ENCODE peak calls at places on chromosome 22, in six cellular contexts. Y, F, G, L, N and X are unnamed samples.

GRCh38 chr22:37855462-37855861 is 6.2 kb downstream of the EIF3L start:
- DNase-seq in Y (no peak), G (no peak), L (no peak), N (no peak), F (no peak), X (no peak)

GRCh38 chr22:29344137-29344536 is 28.6 kb upstream of the RASL10A start:
- DNase-seq in G (no peak), L (peak; percentile 78), Y (peak; percentile 90), F (peak; percentile 59), N (no peak), X (no peak)

GRCh38 chr22:26922804-26923203 is 265.4 kb downstream of the MIAT start:
- DNase-seq in N (peak; percentile 75), G (no peak), F (no peak), L (no peak), Y (no peak), X (no peak)

GRCh38 chr22:29004647-29005371 is 56.8 kb downstream of the C22orf31 start:
- DNase-seq in F (no peak), Y (no peak), L (peak; percentile 43), G (no peak), N (peak; percentile 80), X (peak; percentile 79)

GRCh38 chr22:29587938-29588699 is 7.2 kb upstream of the NIPSNAP1 start:
- DNase-seq in Y (peak; percentile 74), N (no peak), F (no peak), L (no peak), G (no peak), X (no peak)

GRCh38 chr22:32897400-32897799 is 95.9 kb downstream of the TIMP3 start:
- DNase-seq in F (no peak), L (no peak), Y (peak; percentile 4), N (no peak), G (no peak), X (no peak)

GRCh38 chr22:36245805-36246356 is 6.6 kb upstream of the APOL2 start:
- DNase-seq in G (no peak), N (peak; percentile 3), L (no peak), Y (no peak), F (no peak), X (no peak)

GRCh38 chr22:40685406-40685805 is 6.1 kb downstream of the MCHR1 start:
- DNase-seq in N (no peak), G (no peak), F (no peak), L (no peak), Y (no peak), X (no peak)

GRCh38 chr22:30325724-30326703 is 727 bp downstream of the TBC1D10A start:
- DNase-seq in N (peak; percentile 37), G (no peak), L (no peak), Y (no peak), F (no peak), X (peak; percentile 46)

GRCh38 chr22:50731811-50732624 is 6.0 kb upstream of the ACR start:
- DNase-seq in N (no peak), Y (peak; percentile 9), G (peak; percentile 80), L (peak; percentile 37), F (no peak), X (peak; percentile 55)

GRCh38 chr22:30411780-30412179 is 13.8 kb upstream of the MTFP1 start:
- DNase-seq in L (no peak), Y (no peak), N (no peak), F (no peak), G (no peak), X (no peak)

GRCh38 chr22:31692186-31692886 is 30.3 kb upstream of the PISD start:
- DNase-seq in N (no peak), L (no peak), Y (peak; percentile 53), G (no peak), F (no peak), X (no peak)

GRCh38 chr22:22090650-22091399 is 108.2 kb upstream of the TOP3B start:
- DNase-seq in N (no peak), F (no peak), G (no peak), Y (no peak), L (no peak), X (no peak)

GRCh38 chr22:44585559-44586121 is 87.6 kb upstream of the RTL6 start:
- DNase-seq in F (no peak), L (peak; percentile 10), N (no peak), G (no peak), Y (no peak), X (no peak)

GRCh38 chr22:20530368-20531153 is 23.2 kb downstream of the MED15 start:
- DNase-seq in N (no peak), F (no peak), G (no peak), Y (peak; percentile 82), L (no peak), X (no peak)

GRCh38 chr22:39946571-39947407 is 13.4 kb upstream of the TMA7B start:
- DNase-seq in Y (no peak), L (no peak), F (no peak), N (no peak), G (no peak), X (no peak)

GRCh38 chr22:36326178-36327161 is 61.3 kb downstream of the MYH9 start:
- DNase-seq in N (no peak), G (no peak), F (no peak), L (no peak), Y (no peak), X (no peak)

GRCh38 chr22:23178512-23179254 is 1.6 kb upstream of the BCR start:
- DNase-seq in L (peak; percentile 64), N (peak; percentile 79), F (no peak), G (peak; percentile 81), Y (peak; percentile 40), X (peak; percentile 73)

DNA sequence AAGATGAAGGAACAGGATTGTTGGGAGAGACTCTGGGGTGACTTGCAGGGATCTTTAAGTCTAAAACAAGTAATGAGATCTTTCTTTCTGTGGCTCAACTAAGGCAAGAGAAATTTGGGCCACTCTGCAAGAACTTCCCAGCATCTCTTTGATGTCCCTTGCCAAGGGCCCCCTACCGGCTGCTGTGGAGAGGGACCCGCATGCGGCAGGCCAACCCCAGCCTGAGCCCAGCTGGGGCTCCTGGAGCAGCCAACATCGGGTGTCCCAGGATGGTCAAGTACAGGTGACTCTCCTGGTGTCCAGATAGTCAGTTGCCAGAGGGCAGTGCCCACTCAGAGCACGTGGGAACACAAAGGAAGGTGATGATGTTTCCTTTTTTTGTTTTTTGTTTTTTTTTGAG is 363.2 kb downstream of the TBC1D22A start:
- DNase-seq in N (no peak), L (no peak), Y (no peak), G (no peak), F (no peak), X (no peak)
- TF ChIP-seq CTCF in N (peak; percentile 36), L (no peak), Y (peak; percentile 61), G (no peak), F (no peak), X (no peak)

GRCh38 chr22:34102633-34103032 is 182.4 kb upstream of the LARGE1 start:
- DNase-seq in Y (no peak), F (no peak), N (peak; percentile 34), G (no peak), L (no peak), X (no peak)

GRCh38 chr22:34111210-34111824 is 191.0 kb upstream of the LARGE1 start:
- DNase-seq in G (no peak), F (no peak), N (peak; percentile 64), L (no peak), Y (no peak), X (peak; percentile 46)

GRCh38 chr22:34108168-34108567 is 187.9 kb upstream of the LARGE1 start:
- DNase-seq in G (no peak), F (no peak), Y (no peak), L (no peak), N (no peak), X (no peak)

DNA sequence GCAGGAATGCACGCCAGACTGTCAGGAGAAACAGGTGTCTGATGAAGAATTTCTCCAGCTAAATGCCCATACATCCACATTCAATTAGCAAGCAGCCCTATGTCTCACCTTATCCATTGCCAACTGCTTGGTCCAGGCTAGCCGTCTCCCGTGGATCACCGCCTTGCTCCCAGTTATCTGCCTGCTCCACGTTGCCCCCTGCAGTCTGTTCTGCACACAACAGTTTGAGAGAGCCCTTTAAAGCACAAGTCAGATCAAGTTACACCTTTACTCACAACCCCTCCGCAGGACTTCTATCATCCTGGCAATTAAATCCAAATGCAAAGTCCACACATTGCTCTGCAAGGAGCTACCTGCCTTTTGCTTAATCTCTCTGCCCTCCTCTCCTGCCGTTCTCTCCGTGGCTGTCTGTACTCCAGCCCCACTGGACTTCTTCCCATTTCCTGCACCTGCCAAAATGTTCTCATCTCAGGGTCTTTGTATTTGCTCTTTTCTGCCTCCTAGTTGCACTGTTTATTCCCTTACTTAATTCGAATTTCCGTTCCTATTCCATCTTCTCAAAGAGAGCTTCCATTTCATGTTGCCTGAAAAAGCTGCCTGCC is 185.3 kb upstream of the LARGE1 start:
- DNase-seq in G (no peak), F (no peak), N (peak; percentile 85), Y (no peak), L (peak; percentile 53), X (peak; percentile 82)
- TF ChIP-seq CTCF in G (no peak), F (peak; percentile 50), N (peak; percentile 84), Y (no peak), L (peak; percentile 81), X (peak; percentile 85)

GRCh38 chr22:24768537-24769374 is 5.8 kb downstream of the PIWIL3 start:
- DNase-seq in G (no peak), F (peak; percentile 30), Y (peak; percentile 39), N (peak; percentile 60), L (peak; percentile 27), X (peak; percentile 75)

GRCh38 chr22:24775769-24776492 is 1.4 kb upstream of the PIWIL3 start:
- DNase-seq in N (no peak), F (no peak), L (no peak), G (no peak), Y (peak; percentile 33), X (no peak)

GRCh38 chr22:24776525-24776924 is 2.0 kb upstream of the PIWIL3 start:
- DNase-seq in Y (no peak), F (no peak), N (no peak), G (no peak), L (no peak), X (no peak)

GRCh38 chr22:24772493-24773220 is 1.9 kb downstream of the PIWIL3 start:
- DNase-seq in Y (peak; percentile 16), N (peak; percentile 79), G (no peak), F (no peak), L (no peak), X (peak; percentile 67)
- TF ChIP-seq CTCF in Y (peak; percentile 84), N (peak; percentile 82), G (no peak), F (peak; percentile 23), L (peak; percentile 49), X (peak; percentile 68)

DNA sequence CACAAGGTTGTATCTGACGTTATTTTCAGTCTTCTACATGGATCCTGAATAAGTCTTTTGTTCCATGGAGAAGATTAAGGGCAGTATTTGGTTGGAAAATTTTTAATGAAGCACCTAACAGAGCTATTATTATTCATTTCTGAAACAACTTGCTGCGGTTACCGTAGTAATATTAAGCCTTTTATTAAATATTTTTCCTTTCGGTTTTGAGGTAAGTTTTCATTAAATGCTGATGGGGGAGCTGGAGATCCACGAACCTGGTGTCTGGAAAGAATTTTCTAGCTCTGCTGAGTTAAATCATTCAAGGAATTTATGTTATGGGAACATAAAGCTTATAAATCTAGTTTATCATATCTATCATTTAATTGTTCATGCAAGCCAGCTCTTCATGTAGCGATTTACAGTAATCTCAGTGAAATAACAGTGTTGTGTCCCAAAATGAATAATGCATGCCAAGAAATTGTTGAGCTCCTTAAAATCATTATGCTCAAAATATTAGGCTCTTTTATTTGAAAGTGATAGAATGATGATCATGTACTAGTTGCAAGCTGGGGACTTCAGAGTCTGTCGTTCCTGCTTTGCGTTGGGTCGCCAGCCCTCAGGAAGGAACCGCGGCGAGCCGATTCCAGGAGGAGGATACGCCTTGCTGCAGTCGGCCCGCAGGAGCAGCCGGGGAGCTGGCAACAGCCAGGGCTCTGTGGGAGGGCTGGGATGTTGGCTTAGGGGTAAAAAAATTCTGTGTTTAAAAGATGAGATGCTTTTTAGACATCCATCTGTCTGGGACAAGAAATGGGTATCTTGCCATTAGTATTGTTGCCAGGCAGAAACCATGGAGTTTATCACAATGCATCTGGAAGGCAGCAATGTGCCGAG is 83.1 kb downstream of the TBC1D22A start:
- DNase-seq in Y (peak; percentile 16), L (no peak), F (no peak), N (no peak), G (peak; percentile 27), X (no peak)
- TF ChIP-seq CTCF in Y (peak; percentile 57), L (peak; percentile 59), F (no peak), N (peak; percentile 52), G (no peak), X (no peak)